ENCODE peak calls at places on chromosomes 4 and X, in six cellular contexts. One of them, this sample, is unnamed.

GRCh38 chr4:175560628-175561027 is 251.4 kb downstream of the GPM6A start:
- DNase-seq in K562: no peak
- DNase-seq in HepG2: no peak
- DNase-seq in GM12891: no peak
- DNase-seq in H1: no peak
- DNase-seq in GM12878: no peak
- DNase-seq in this sample: no peak

GRCh38 chrX:96924581-96924980 is 40.9 kb downstream of the RPA4 start:
- DNase-seq in HepG2: no peak
- DNase-seq in K562: no peak
- DNase-seq in GM12878: no peak
- DNase-seq in H1: no peak
- DNase-seq in GM12891: no peak
- DNase-seq in this sample: no peak

GRCh38 chr4:6162885-6163284 is 37.5 kb downstream of the JAKMIP1 start:
- DNase-seq in HepG2: no peak
- DNase-seq in GM12878: no peak
- DNase-seq in H1: no peak
- DNase-seq in GM12891: no peak
- DNase-seq in K562: no peak
- DNase-seq in this sample: no peak

GRCh38 chrX:68936186-68936585 is 107.4 kb downstream of the EFNB1 start:
- DNase-seq in K562: no peak
- DNase-seq in GM12878: no peak
- DNase-seq in HepG2: no peak
- DNase-seq in H1: no peak
- DNase-seq in GM12891: no peak
- DNase-seq in this sample: no peak

GRCh38 chr4:33060873-33061542 is 2340.8 kb downstream of the PCDH7 start:
- DNase-seq in H1: peak
- DNase-seq in K562: no peak
- DNase-seq in GM12891: no peak
- DNase-seq in GM12878: no peak
- DNase-seq in HepG2: peak
- DNase-seq in this sample: no peak

GRCh38 chr4:10730019-10730418 is 45.5 kb upstream of the CLNK start:
- DNase-seq in GM12891: no peak
- DNase-seq in GM12878: peak
- DNase-seq in HepG2: no peak
- DNase-seq in K562: no peak
- DNase-seq in H1: no peak
- DNase-seq in this sample: no peak

GRCh38 chr4:181138116-181138515 is 1105.1 kb upstream of the TENM3 start:
- DNase-seq in H1: no peak
- DNase-seq in GM12891: no peak
- DNase-seq in K562: no peak
- DNase-seq in GM12878: no peak
- DNase-seq in HepG2: no peak
- DNase-seq in this sample: no peak

GRCh38 chrX:17547658-17548057 is 172.7 kb downstream of the NHS start:
- DNase-seq in GM12878: peak
- DNase-seq in HepG2: peak
- DNase-seq in H1: no peak
- DNase-seq in GM12891: no peak
- DNase-seq in K562: peak
- DNase-seq in this sample: no peak

GRCh38 chr4:184471872-184472539 is 2.3 kb downstream of the IRF2 start:
- DNase-seq in GM12891: no peak
- DNase-seq in GM12878: no peak
- DNase-seq in K562: peak
- DNase-seq in HepG2: no peak
- DNase-seq in H1: no peak
- DNase-seq in this sample: peak

GRCh38 chrX:27715610-27716009 is 92.2 kb upstream of the MAGEB10 start:
- DNase-seq in K562: no peak
- DNase-seq in GM12878: no peak
- DNase-seq in GM12891: no peak
- DNase-seq in HepG2: no peak
- DNase-seq in H1: no peak
- DNase-seq in this sample: no peak

GRCh38 chrX:46913710-46914109 is 1.5 kb downstream of the JADE3 start:
- DNase-seq in GM12878: no peak
- DNase-seq in H1: no peak
- DNase-seq in GM12891: no peak
- DNase-seq in HepG2: peak
- DNase-seq in K562: no peak
- DNase-seq in this sample: no peak

GRCh38 chr4:110487873-110488272 is 11.9 kb downstream of the ENPEP start:
- DNase-seq in GM12891: no peak
- DNase-seq in GM12878: no peak
- DNase-seq in H1: no peak
- DNase-seq in HepG2: peak
- DNase-seq in K562: no peak
- DNase-seq in this sample: no peak

GRCh38 chrX:104255465-104255864 is 732 bp upstream of the ESX1 start:
- DNase-seq in HepG2: no peak
- DNase-seq in H1: peak
- DNase-seq in K562: no peak
- DNase-seq in GM12878: no peak
- DNase-seq in GM12891: no peak
- DNase-seq in this sample: no peak

GRCh38 chr4:110270492-110271197 is 72.2 kb upstream of the ELOVL6 start:
- DNase-seq in GM12891: no peak
- DNase-seq in HepG2: no peak
- DNase-seq in H1: no peak
- DNase-seq in K562: no peak
- DNase-seq in GM12878: no peak
- DNase-seq in this sample: no peak

GRCh38 chr4:156941940-156942548 is 29.6 kb downstream of the PDGFC start:
- DNase-seq in K562: no peak
- DNase-seq in H1: no peak
- DNase-seq in GM12878: no peak
- DNase-seq in GM12891: no peak
- DNase-seq in HepG2: peak
- DNase-seq in this sample: no peak

GRCh38 chrX:13357925-13358324 is 38.1 kb upstream of the ATXN3L start:
- DNase-seq in GM12878: no peak
- DNase-seq in K562: no peak
- DNase-seq in HepG2: no peak
- DNase-seq in H1: no peak
- DNase-seq in GM12891: no peak
- DNase-seq in this sample: no peak

GRCh38 chr4:73533515-73534422 is 52.2 kb downstream of the AFM start:
- DNase-seq in H1: no peak
- DNase-seq in K562: no peak
- DNase-seq in GM12891: no peak
- DNase-seq in HepG2: peak
- DNase-seq in GM12878: no peak
- DNase-seq in this sample: no peak

GRCh38 chrX:48558270-48558669 is 16.0 kb upstream of the RBM3 start:
- DNase-seq in K562: no peak
- DNase-seq in GM12891: no peak
- DNase-seq in HepG2: no peak
- DNase-seq in GM12878: no peak
- DNase-seq in H1: no peak
- DNase-seq in this sample: no peak

GRCh38 chr4:89755210-89755609 is 81.8 kb downstream of the SNCA start:
- DNase-seq in GM12878: no peak
- DNase-seq in H1: no peak
- DNase-seq in GM12891: no peak
- DNase-seq in K562: no peak
- DNase-seq in HepG2: no peak
- DNase-seq in this sample: no peak

GRCh38 chr4:57114973-57115372 is 4.8 kb upstream of the IGFBP7 start:
- DNase-seq in K562: no peak
- DNase-seq in GM12891: no peak
- DNase-seq in GM12878: no peak
- DNase-seq in HepG2: no peak
- DNase-seq in H1: no peak
- DNase-seq in this sample: no peak

GRCh38 chr4:144399927-144400326 is 246.0 kb upstream of the HHIP start:
- DNase-seq in K562: no peak
- DNase-seq in H1: no peak
- DNase-seq in HepG2: no peak
- DNase-seq in GM12878: no peak
- DNase-seq in GM12891: no peak
- DNase-seq in this sample: no peak

GRCh38 chr4:162841769-162842168 is 324.9 kb downstream of the NAF1 start:
- DNase-seq in K562: no peak
- DNase-seq in H1: no peak
- DNase-seq in HepG2: no peak
- DNase-seq in GM12891: no peak
- DNase-seq in GM12878: no peak
- DNase-seq in this sample: no peak

GRCh38 chrX:55326985-55327384 is 62.3 kb upstream of the PAGE3 start:
- DNase-seq in K562: peak
- DNase-seq in H1: no peak
- DNase-seq in GM12878: no peak
- DNase-seq in HepG2: no peak
- DNase-seq in GM12891: no peak
- DNase-seq in this sample: no peak

GRCh38 chr4:101306225-101306624 is 41.1 kb downstream of the PPP3CA start:
- DNase-seq in HepG2: no peak
- DNase-seq in GM12878: no peak
- DNase-seq in H1: no peak
- DNase-seq in K562: no peak
- DNase-seq in GM12891: no peak
- DNase-seq in this sample: no peak

GRCh38 chr4:184756399-184756798 is 22.5 kb upstream of the CENPU start:
- DNase-seq in GM12878: no peak
- DNase-seq in HepG2: no peak
- DNase-seq in GM12891: no peak
- DNase-seq in H1: no peak
- DNase-seq in K562: no peak
- DNase-seq in this sample: no peak

GRCh38 chrX:109281478-109282275 is 200.2 kb downstream of the GUCY2F start:
- DNase-seq in H1: no peak
- DNase-seq in GM12878: no peak
- DNase-seq in HepG2: no peak
- DNase-seq in K562: no peak
- DNase-seq in GM12891: no peak
- DNase-seq in this sample: no peak

GRCh38 chr4:147714575-147715401 is 17.1 kb upstream of the ARHGAP10 start:
- DNase-seq in K562: no peak
- DNase-seq in GM12891: no peak
- DNase-seq in HepG2: no peak
- DNase-seq in GM12878: no peak
- DNase-seq in H1: no peak
- DNase-seq in this sample: no peak

DNA sequence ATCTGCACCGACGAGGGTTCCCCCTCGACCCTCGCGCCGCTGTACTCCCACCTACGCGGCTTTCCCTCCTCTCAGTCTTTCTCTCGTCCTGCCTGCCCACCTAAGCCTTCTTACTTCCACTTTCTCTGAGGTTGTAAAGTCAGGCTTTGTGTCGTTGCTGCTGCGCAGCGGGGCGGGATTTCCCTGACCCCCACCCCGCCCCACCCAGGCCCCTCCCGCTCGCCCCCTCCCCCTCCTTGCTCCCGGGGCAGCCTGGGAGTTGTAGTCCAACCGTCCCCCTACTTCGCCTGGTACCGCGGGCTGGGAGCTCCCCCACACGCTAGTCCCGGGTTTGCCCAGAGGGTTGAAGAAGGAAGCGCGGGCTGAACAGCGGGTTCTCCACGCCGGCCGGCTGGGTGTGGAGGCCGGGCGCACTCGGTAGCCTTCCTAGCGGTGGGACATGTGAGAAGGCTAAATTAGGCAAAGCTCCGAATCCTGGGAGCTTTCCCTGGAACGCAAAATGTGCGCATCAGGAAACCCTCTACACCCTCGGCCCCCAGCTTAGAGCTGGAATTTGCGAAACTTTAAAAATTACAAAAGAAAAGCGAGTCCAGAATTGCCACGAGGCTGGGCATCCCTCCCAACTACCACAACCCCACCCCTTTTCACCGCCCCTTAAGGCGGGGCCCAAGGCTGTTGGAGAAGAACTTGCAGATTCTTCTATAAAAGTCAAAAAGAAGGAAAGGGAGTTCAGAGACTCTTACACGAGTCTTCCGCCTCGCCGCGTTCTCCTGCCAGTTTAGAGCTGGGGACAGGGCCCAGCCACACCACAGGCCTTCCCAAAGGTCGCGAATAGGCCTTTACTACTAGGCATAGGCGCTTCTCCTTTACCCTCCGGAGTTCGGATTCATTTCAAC is at the start of gene ATP11C:
- DNase-seq in H1: peak
- DNase-seq in GM12891: peak
- DNase-seq in K562: peak
- DNase-seq in HepG2: peak
- DNase-seq in GM12878: peak
- DNase-seq in this sample: peak
- TF ChIP-seq POLR2A in H1: no peak
- TF ChIP-seq POLR2A in GM12891: peak
- TF ChIP-seq POLR2A in K562: peak
- TF ChIP-seq POLR2A in HepG2: peak
- TF ChIP-seq POLR2A in GM12878: peak
- TF ChIP-seq POLR2A in this sample: peak

GRCh38 chrX:43688586-43688985 is 32.5 kb downstream of the MAOA start:
- DNase-seq in K562: no peak
- DNase-seq in H1: no peak
- DNase-seq in GM12891: no peak
- DNase-seq in GM12878: no peak
- DNase-seq in HepG2: no peak
- DNase-seq in this sample: no peak
- TF ChIP-seq TAF1 in K562: no peak
- TF ChIP-seq TAF1 in H1: no peak
- TF ChIP-seq TAF1 in GM12891: no peak
- TF ChIP-seq TAF1 in GM12878: no peak
- TF ChIP-seq TAF1 in HepG2: no peak
- TF ChIP-seq TAF1 in this sample: no peak

GRCh38 chrX:50643525-50644137 is 170.4 kb downstream of the SHROOM4 start:
- DNase-seq in HepG2: no peak
- DNase-seq in GM12891: no peak
- DNase-seq in GM12878: no peak
- DNase-seq in H1: no peak
- DNase-seq in K562: no peak
- DNase-seq in this sample: no peak
- TF ChIP-seq POLR2A in HepG2: no peak
- TF ChIP-seq POLR2A in GM12891: no peak
- TF ChIP-seq POLR2A in GM12878: no peak
- TF ChIP-seq POLR2A in H1: no peak
- TF ChIP-seq POLR2A in K562: no peak
- TF ChIP-seq POLR2A in this sample: no peak

GRCh38 chr4:94641702-94642560 is 115.8 kb upstream of the BMPR1B start:
- DNase-seq in GM12878: no peak
- DNase-seq in GM12891: no peak
- DNase-seq in H1: no peak
- DNase-seq in HepG2: peak
- DNase-seq in K562: no peak
- DNase-seq in this sample: no peak
- TF ChIP-seq TAF1 in GM12878: no peak
- TF ChIP-seq TAF1 in GM12891: no peak
- TF ChIP-seq TAF1 in H1: no peak
- TF ChIP-seq TAF1 in HepG2: no peak
- TF ChIP-seq TAF1 in K562: no peak
- TF ChIP-seq TAF1 in this sample: no peak

This sample was measured in GM12892.